ENCODE peak calls at places on chromosomes 11 and 22, in eight cellular contexts. C is HCT116, E is A549, N is IMR-90, Z is H54, U is stomach, O is uterus, B is esophagus muscularis mucosa. A is an unnamed sample.

GRCh38 chr22:50175921-50176849 is 5.7 kb downstream of the PANX2 start:
- DNase-seq in U (no peak), B (no peak), O (no peak), E (no peak), C (no peak), Z (no peak), N (no peak), A (no peak)

GRCh38 chr11:19506803-19507466 is 205.7 kb upstream of the NAV2 start:
- DNase-seq in Z (no peak), O (no peak), C (no peak), N (no peak), E (no peak), U (no peak), B (no peak), A (no peak)

GRCh38 chr11:131129474-131129873 is 213.2 kb upstream of the SNX19 start:
- DNase-seq in C (no peak), N (no peak), O (no peak), E (no peak), B (no peak), Z (no peak), U (no peak), A (no peak)

GRCh38 chr11:126129681-126130671 is 67.3 kb upstream of the CDON start:
- DNase-seq in U (no peak), C (no peak), Z (no peak), B (no peak), N (peak), O (no peak), E (no peak), A (no peak)

GRCh38 chr11:95330332-95330731 is 99.3 kb upstream of the SESN3 start:
- DNase-seq in E (no peak), Z (no peak), C (no peak), O (no peak), N (no peak), B (no peak), U (no peak), A (no peak)

GRCh38 chr11:72141066-72141465 is 5.5 kb downstream of the FOLR3 start:
- DNase-seq in O (no peak), U (no peak), Z (peak), B (no peak), E (peak), N (peak), C (no peak), A (no peak)

GRCh38 chr11:42249956-42250355 is 790.5 kb upstream of the LRRC4C start:
- DNase-seq in C (no peak), N (no peak), E (no peak), Z (no peak), O (no peak), B (no peak), U (no peak), A (no peak)

GRCh38 chr11:111465400-111465799 is 46.8 kb downstream of the BTG4 start:
- DNase-seq in U (no peak), B (no peak), N (peak), Z (peak), C (no peak), E (no peak), O (no peak), A (no peak)

GRCh38 chr11:117230286-117230961 is 1.4 kb downstream of the PCSK7 start:
- DNase-seq in N (peak), B (no peak), C (no peak), O (no peak), U (no peak), E (no peak), Z (no peak), A (no peak)

GRCh38 chr11:36412781-36413383 is 97.2 kb downstream of the TRAF6 start:
- DNase-seq in Z (no peak), N (peak), B (no peak), O (no peak), U (no peak), E (no peak), C (no peak), A (no peak)

GRCh38 chr11:828501-829115 is 889 bp downstream of the CRACR2B start:
- DNase-seq in Z (no peak), U (no peak), B (no peak), C (no peak), E (no peak), N (no peak), O (no peak), A (no peak)

DNA sequence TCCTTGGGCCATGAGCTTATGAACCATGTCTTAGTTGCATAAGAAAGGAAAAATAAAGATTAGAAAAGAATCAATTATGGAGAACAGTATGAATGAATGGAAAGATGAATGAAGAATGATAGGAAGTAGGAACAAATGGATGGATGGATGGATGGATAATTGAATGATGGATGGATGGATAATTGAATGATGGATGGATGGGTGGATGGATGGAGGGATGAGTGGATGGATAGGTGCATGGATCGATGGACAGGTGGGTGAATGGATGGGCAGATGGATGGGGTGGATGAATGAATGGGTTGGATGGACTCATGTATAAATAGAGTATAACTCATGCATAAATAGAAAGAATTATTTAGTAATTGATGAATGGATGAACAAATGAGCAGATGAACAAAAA is 7.2 kb downstream of the LSP1 start:
- DNase-seq in O (no peak), C (no peak), Z (no peak), U (no peak), N (no peak), B (no peak), E (no peak), A (no peak)
- TF ChIP-seq POLR2A in O (no peak), C (no peak), Z (no peak), U (no peak), N (no peak), B (no peak), E (no peak), A (no peak)

GRCh38 chr22:38299001-38299651 is 18.1 kb downstream of the CSNK1E start:
- DNase-seq in Z (no peak), B (no peak), O (no peak), U (no peak), C (no peak), E (no peak), N (no peak), A (no peak)

GRCh38 chr22:38299758-38300157 is 17.5 kb downstream of the CSNK1E start:
- DNase-seq in Z (no peak), E (no peak), N (no peak), O (no peak), B (no peak), C (no peak), U (no peak), A (no peak)

GRCh38 chr22:38300197-38300945 is 16.9 kb downstream of the CSNK1E start:
- DNase-seq in U (no peak), C (no peak), Z (no peak), B (no peak), N (no peak), E (no peak), O (no peak), A (no peak)

GRCh38 chr22:38296372-38296771 is 20.9 kb downstream of the CSNK1E start:
- DNase-seq in E (no peak), O (no peak), N (no peak), U (no peak), Z (no peak), B (no peak), C (no peak), A (no peak)

DNA sequence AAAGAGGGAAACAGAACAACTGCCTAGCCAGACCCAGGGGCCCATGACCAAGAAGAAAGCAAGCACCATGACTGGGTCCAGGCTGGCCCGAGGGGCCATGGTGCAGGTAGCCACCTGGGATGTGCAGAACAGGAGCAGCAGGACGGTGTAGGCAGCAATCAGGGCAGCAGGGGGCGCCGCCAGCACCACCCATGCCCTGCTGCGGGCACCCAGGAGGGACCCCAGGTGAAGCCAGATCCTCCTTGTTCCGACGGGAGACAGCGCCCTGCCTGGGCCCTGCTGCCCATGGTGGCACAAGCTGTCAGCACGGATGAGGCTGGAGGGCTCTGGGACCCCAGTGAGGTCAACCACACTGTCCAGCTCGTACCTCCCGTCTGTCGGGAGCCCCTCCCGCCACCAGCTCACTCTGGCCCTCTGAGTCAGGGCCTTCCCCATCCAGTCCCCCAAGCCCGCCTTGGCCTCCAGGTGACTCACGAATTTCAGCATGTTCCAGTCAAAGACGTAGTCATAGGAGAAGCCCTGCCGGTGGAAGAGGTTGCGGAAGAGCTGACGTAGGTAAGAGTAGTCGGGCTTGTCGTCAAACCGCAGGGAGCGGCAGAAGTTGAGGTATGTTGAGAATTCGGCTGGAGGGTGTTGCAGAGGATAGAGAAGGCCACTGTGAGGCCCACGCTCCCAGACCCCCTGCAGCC is 18.8 kb downstream of the CSNK1E start:
- DNase-seq in C (peak), Z (peak), N (peak), O (no peak), E (no peak), U (no peak), B (no peak), A (no peak)
- TF ChIP-seq POLR2A in C (no peak), Z (no peak), N (no peak), O (no peak), E (no peak), U (no peak), B (no peak), A (no peak)

GRCh38 chr11:64359712-64360402 is 895 bp downstream of the RPS6KA4 start:
- DNase-seq in C (no peak), B (no peak), E (no peak), O (no peak), N (no peak), Z (no peak), U (peak), A (no peak)

GRCh38 chr11:64358536-64358906 is 441 bp upstream of the RPS6KA4 start:
- DNase-seq in B (no peak), U (no peak), Z (no peak), E (no peak), N (no peak), C (no peak), O (no peak), A (no peak)

GRCh38 chr11:64360403-64360980 is 1.5 kb downstream of the RPS6KA4 start:
- DNase-seq in E (no peak), U (no peak), B (no peak), O (no peak), N (no peak), Z (no peak), C (no peak), A (no peak)

GRCh38 chr11:64357904-64358535 is 942 bp upstream of the RPS6KA4 start:
- DNase-seq in C (no peak), N (no peak), O (no peak), Z (peak), B (no peak), U (peak), E (peak), A (no peak)

DNA sequence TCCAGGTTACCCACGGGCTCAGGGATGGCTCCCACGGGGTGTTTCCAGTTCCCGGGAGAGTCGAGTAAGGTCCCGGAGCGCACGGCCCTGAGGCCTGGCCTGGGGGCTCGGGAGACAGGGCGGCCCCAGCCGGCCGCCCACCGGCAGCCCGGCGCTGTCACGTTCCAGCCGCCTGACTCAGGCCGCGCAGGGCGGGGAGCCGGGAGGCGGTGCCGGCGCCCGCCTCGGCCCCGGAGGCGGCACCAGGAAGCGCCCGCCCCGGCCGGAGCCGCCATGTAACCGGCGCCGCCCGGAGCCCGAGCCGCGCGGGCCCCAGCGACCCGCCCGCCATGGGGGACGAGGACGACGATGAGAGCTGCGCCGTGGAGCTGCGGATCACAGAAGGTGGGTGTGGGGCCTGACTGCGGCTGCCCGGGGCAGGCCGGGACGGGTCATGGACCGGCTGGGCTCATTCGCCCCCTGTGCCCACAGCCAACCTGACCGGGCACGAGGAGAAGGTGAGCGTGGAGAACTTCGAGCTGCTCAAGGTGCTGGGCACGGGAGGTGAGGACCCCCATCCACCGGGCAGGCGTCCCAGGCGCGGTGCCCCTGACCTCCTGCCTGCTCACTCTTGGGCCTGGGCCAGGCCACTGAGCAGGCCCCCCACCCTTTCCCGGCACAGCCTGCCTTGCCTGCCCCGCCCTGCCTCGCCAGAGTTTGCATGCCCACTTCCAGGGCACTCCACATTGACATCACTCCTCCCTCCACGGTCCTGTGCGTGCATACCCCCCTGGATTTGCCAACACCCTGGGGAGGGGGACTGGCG is at the start of gene RPS6KA4:
- DNase-seq in Z (peak), O (peak), E (peak), C (no peak), U (peak), N (peak), B (no peak), A (no peak)
- TF ChIP-seq POLR2A in Z (peak), O (peak), E (peak), C (peak), U (no peak), N (peak), B (no peak), A (no peak)

GRCh38 chr22:20290578-20291248 is 22.6 kb upstream of the RTN4R start:
- DNase-seq in Z (no peak), E (no peak), N (no peak), O (no peak), B (no peak), C (no peak), U (no peak), A (no peak)
- TF ChIP-seq POLR2A in Z (no peak), E (no peak), N (no peak), O (no peak), B (no peak), C (no peak), U (no peak), A (no peak)

GRCh38 chr11:61962213-61963015 is 5.0 kb downstream of the FTH1 start:
- DNase-seq in E (peak), B (no peak), N (no peak), O (peak), Z (no peak), C (no peak), U (no peak), A (no peak)

GRCh38 chr11:61963282-61964057 is 4.0 kb downstream of the FTH1 start:
- DNase-seq in Z (no peak), O (peak), U (no peak), N (peak), E (no peak), C (no peak), B (no peak), A (no peak)

GRCh38 chr11:61961570-61962212 is 5.7 kb downstream of the FTH1 start:
- DNase-seq in U (peak), O (peak), N (no peak), Z (peak), B (no peak), C (no peak), E (peak), A (no peak)

GRCh38 chr11:61964941-61965282 is 2.5 kb downstream of the FTH1 start:
- DNase-seq in B (no peak), C (no peak), U (no peak), N (no peak), Z (no peak), E (no peak), O (no peak), A (no peak)

DNA sequence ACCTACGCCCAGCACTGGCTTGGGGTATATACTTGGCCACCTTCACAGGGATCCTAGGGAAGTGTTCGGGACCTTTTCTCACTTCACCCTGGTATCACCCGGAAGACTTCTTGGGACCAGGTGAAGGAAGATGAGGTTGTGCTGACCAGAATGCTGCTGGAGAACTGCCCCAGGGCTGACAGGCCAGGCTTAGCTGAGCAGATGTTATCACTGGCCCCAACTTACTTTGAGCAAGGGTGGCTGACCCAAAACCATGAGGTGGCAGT is 4.5 kb downstream of the FTH1 start:
- DNase-seq in Z (no peak), E (no peak), B (no peak), C (no peak), U (no peak), N (peak), O (peak), A (no peak)
- TF ChIP-seq POLR2A in Z (peak), E (peak), B (no peak), C (peak), U (no peak), N (no peak), O (no peak), A (no peak)

GRCh38 chr11:122785156-122785605 is 53.1 kb upstream of the CRTAM start:
- DNase-seq in N (no peak), B (no peak), C (no peak), Z (no peak), U (no peak), E (no peak), O (no peak), A (no peak)

GRCh38 chr11:122781378-122782040 is 56.8 kb upstream of the CRTAM start:
- DNase-seq in U (peak), O (peak), Z (peak), N (peak), B (peak), E (peak), C (peak), A (peak)

GRCh38 chr11:122786896-122787295 is 51.4 kb upstream of the CRTAM start:
- DNase-seq in C (no peak), U (no peak), E (no peak), B (no peak), O (no peak), N (no peak), Z (no peak), A (no peak)

GRCh38 chr11:122782222-122782621 is 56.1 kb upstream of the CRTAM start:
- DNase-seq in B (no peak), U (no peak), E (no peak), O (no peak), C (no peak), N (no peak), Z (no peak), A (no peak)

DNA sequence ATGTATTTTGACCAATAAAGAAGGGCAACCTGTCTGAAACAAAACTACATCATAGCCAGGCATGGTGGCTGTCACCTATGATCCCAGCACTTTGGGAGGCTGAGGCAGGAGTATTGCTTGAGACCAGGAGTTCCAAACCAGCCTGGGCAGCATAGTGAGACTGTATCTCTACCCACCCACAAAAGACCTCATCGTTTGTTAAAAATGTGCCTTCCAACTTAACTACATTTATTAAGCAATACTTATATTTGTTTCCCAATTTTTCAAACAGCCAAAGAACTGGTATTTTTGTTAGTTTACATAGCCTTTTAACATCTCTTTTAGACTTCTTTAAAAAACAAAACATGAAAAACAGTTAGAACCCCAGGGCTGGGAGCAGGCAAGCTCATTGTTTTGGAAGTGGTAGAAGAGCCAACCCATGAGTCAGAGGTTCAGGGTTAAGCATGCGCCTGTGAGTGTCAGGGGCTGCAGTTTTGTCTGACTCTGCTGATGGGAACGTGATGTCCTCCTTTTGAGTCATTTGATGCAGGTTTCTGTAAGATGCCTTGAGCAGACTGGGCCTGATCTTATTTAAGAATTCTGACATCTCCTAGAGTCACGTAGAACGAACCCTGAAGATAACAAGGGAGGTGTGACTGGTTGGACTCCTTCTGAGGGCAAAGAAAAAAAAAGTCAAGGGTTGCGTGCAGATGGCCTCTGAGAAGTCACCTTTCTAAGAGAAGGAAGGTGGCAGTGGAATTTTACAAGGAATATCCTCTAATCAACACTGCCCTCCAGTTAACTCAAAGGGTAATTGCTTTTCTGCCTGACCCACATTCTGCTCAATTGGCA is 53.8 kb upstream of the CRTAM start:
- DNase-seq in U (no peak), B (no peak), O (peak), E (no peak), N (peak), Z (peak), C (no peak), A (no peak)
- TF ChIP-seq POLR2A in U (no peak), B (no peak), O (no peak), E (no peak), N (no peak), Z (no peak), C (no peak), A (no peak)

GRCh38 chr11:133086518-133086917 is 445.8 kb downstream of the OPCML start:
- DNase-seq in C (no peak), U (no peak), O (no peak), B (peak), N (no peak), E (no peak), Z (no peak), A (no peak)
- TF ChIP-seq POLR2A in C (no peak), U (no peak), O (no peak), B (no peak), N (no peak), E (no peak), Z (no peak), A (no peak)

GRCh38 chr11:113643701-113644100 is 62.4 kb downstream of the TMPRSS5 start:
- DNase-seq in C (no peak), N (no peak), U (no peak), B (no peak), Z (no peak), O (no peak), E (no peak), A (no peak)
- TF ChIP-seq POLR2A in C (no peak), N (no peak), U (no peak), B (no peak), Z (no peak), O (no peak), E (no peak), A (no peak)